ENCODE peak calls at places on chromosomes 7 and 10, in nine cellular contexts. G, Q, V, A, U, E, H, O and B are unnamed samples.

GRCh38 chr10:59324597-59324996 is 37.8 kb downstream of the FAM13C start:
- DNase-seq in V (no peak), H (no peak), U (no peak), A (no peak), O (no peak), E (no peak), Q (no peak), G (peak), B (no peak)

GRCh38 chr7:36855330-36855729 is 131.0 kb upstream of the AOAH start:
- DNase-seq in A (no peak), Q (no peak), G (no peak), O (no peak), H (no peak), U (no peak), V (peak), E (peak), B (no peak)

GRCh38 chr7:50341709-50342108 is 37.2 kb downstream of the IKZF1 start:
- DNase-seq in G (no peak), Q (no peak), A (no peak), H (no peak), O (no peak), U (no peak), E (no peak), V (no peak), B (no peak)

GRCh38 chr7:41538810-41539724 is 163.8 kb downstream of the INHBA start:
- DNase-seq in Q (no peak), O (no peak), A (no peak), H (no peak), E (no peak), U (no peak), V (no peak), G (no peak), B (no peak)

GRCh38 chr7:47942132-47942531 is 6.1 kb downstream of the PKD1L1 start:
- DNase-seq in U (no peak), G (no peak), E (peak), H (no peak), O (no peak), V (no peak), A (no peak), Q (no peak), B (no peak)

GRCh38 chr7:69597278-69598076 is 798 bp upstream of the AUTS2 start:
- DNase-seq in O (peak), U (peak), E (peak), V (peak), G (peak), Q (peak), A (no peak), H (peak), B (peak)

GRCh38 chr7:139683137-139683871 is 94.5 kb downstream of the HIPK2 start:
- DNase-seq in Q (no peak), G (no peak), H (no peak), U (no peak), A (no peak), V (no peak), E (no peak), O (no peak), B (no peak)

GRCh38 chr7:137439829-137440433 is 96.4 kb upstream of the PTN start:
- DNase-seq in A (no peak), U (no peak), E (no peak), G (no peak), H (no peak), V (no peak), O (no peak), Q (no peak), B (no peak)

GRCh38 chr10:105742184-105742583 is 1101.1 kb downstream of the SORCS3 start:
- DNase-seq in V (no peak), Q (peak), G (peak), A (no peak), U (peak), H (no peak), O (no peak), E (no peak), B (no peak)

DNA sequence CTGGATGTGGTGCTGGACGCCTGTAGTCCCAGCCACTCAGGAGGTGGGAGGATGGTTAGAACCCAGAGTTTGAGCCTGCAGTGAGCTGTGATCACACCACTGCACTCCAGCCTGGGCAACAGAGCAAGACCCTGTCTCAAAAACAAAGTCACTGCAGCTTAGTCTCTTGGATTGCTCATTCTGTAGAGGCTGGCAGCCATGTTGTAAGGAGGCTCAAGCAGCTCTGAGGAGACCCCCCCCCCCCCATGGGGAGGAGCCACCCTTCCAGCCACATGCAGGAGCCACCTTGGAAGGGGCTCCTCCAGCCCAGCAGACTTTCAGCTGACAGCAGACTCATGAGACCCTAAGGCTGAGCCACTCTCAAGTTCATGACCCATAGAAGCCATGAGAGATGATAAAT is 68.4 kb downstream of the FOXL3 start:
- DNase-seq in A (no peak), G (no peak), Q (no peak), H (no peak), E (no peak), U (no peak), O (no peak), V (no peak), B (no peak)
- TF ChIP-seq POLR2A in A (no peak), G (no peak), Q (no peak), H (no peak), E (no peak), U (no peak), O (no peak), V (no peak), B (no peak)

DNA sequence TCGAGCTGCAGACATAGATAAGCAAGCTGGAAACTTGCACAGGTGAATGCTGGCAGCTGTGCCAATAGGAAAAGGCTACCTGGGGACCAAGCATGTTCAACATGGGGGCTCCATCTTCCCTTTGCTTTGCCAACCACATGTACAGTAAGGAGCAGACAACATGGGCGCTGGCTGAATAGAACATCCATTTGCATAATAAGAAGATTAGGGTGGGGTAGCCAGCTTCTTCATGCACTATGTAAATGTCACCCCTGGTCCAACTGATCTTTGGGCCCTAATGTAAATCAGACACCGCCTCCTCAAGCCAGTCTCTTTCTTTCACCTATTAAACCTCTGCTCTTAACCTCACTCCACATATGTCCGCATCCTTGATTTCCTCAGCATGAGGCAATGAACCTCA is 26.0 kb downstream of the MRPS24 start:
- DNase-seq in G (no peak), V (no peak), O (no peak), H (no peak), Q (no peak), U (no peak), E (no peak), A (no peak), B (no peak)
- TF ChIP-seq POLR2A in G (no peak), V (no peak), O (no peak), H (no peak), Q (no peak), U (no peak), E (no peak), A (no peak), B (no peak)

GRCh38 chr7:2354173-2355078 is at the start of gene EIF3B:
- DNase-seq in E (peak), V (peak), U (peak), Q (peak), H (peak), O (peak), G (peak), A (peak), B (peak)
- TF ChIP-seq POLR2A in E (no peak), V (no peak), U (no peak), Q (no peak), H (peak), O (peak), G (peak), A (peak), B (peak)

GRCh38 chr10:3784510-3785250 is at the start of gene KLF6:
- DNase-seq in O (no peak), A (no peak), H (no peak), E (no peak), U (peak), V (no peak), G (no peak), Q (peak), B (no peak)
- TF ChIP-seq POLR2A in O (peak), A (peak), H (peak), E (peak), U (peak), V (peak), G (peak), Q (no peak), B (peak)

GRCh38 chr10:32976338-32976737 is 18.3 kb upstream of the ITGB1 start:
- DNase-seq in G (no peak), O (no peak), E (no peak), H (no peak), Q (no peak), A (no peak), U (no peak), V (no peak), B (no peak)

GRCh38 chr10:32972929-32973328 is 14.9 kb upstream of the ITGB1 start:
- DNase-seq in H (no peak), Q (no peak), V (no peak), U (no peak), E (no peak), G (no peak), O (no peak), A (no peak), B (no peak)

GRCh38 chr10:32972454-32972853 is 14.4 kb upstream of the ITGB1 start:
- DNase-seq in E (no peak), Q (no peak), A (no peak), U (no peak), V (no peak), O (no peak), H (no peak), G (no peak), B (no peak)

GRCh38 chr10:32970910-32971309 is 12.9 kb upstream of the ITGB1 start:
- DNase-seq in H (no peak), E (no peak), A (no peak), U (no peak), V (no peak), G (no peak), Q (no peak), O (no peak), B (no peak)

GRCh38 chr10:32971536-32972091 is 13.6 kb upstream of the ITGB1 start:
- DNase-seq in G (no peak), A (no peak), Q (peak), O (no peak), U (no peak), H (no peak), E (no peak), V (no peak), B (no peak)
- TF ChIP-seq POLR2A in G (no peak), A (no peak), Q (no peak), O (no peak), U (no peak), H (no peak), E (no peak), V (no peak), B (no peak)

GRCh38 chr10:17062493-17063487 is 66.8 kb downstream of the CUBN start:
- DNase-seq in G (no peak), E (peak), U (peak), O (peak), A (peak), H (peak), V (peak), Q (no peak), B (peak)
- TF ChIP-seq POLR2A in G (no peak), E (no peak), U (no peak), O (no peak), A (no peak), H (no peak), V (no peak), Q (no peak), B (no peak)

DNA sequence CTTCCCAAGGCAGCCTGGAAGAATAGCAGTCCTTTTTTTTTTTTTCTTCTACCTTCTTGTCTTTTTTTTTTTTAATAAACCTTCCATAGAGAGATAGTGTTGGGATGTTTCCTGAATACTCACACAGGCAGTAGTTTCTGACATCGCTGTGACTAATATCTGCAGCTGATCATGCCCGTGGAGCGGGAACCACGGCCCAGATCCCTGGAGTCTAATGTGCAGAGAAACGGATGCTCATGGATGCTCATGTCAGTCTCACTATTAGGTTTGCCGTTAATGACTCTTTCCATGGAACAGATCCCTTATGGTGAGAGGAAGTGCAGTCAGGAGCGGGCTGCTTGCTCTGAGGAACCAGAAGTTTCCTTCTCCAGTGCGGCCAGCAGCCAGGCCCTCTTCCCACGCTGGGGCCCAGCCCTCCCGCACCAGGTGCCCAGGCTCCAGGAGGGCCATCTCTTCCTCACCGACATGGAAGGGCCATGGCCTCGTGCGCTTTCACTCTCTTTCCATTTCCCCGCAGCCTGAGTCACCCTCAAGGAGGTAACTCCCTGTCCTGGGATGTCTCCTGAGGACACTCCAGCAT is 132.5 kb downstream of the WDR37 start:
- DNase-seq in A (no peak), O (no peak), E (no peak), H (no peak), Q (no peak), V (peak), G (no peak), U (no peak), B (no peak)
- TF ChIP-seq POLR2A in A (no peak), O (no peak), E (no peak), H (no peak), Q (no peak), V (no peak), G (no peak), U (no peak), B (no peak)

GRCh38 chr7:82615527-82615926 is 171.9 kb upstream of the CACNA2D1 start:
- DNase-seq in A (no peak), E (no peak), O (no peak), U (no peak), V (no peak), H (no peak), Q (no peak), G (peak), B (no peak)

GRCh38 chr7:82616059-82616723 is 172.6 kb upstream of the CACNA2D1 start:
- DNase-seq in Q (no peak), H (no peak), G (no peak), V (no peak), E (no peak), O (no peak), A (no peak), U (no peak), B (no peak)

GRCh38 chr7:82617156-82617555 is 173.6 kb upstream of the CACNA2D1 start:
- DNase-seq in A (no peak), Q (no peak), G (peak), H (no peak), O (no peak), U (no peak), V (no peak), E (no peak), B (no peak)
- TF ChIP-seq POLR2A in A (no peak), Q (no peak), G (no peak), H (no peak), O (no peak), U (no peak), V (no peak), E (no peak), B (no peak)

GRCh38 chr7:149261829-149262617 is at the start of gene ZNF783:
- DNase-seq in A (peak), O (peak), V (peak), H (peak), U (peak), E (peak), Q (peak), G (peak), B (peak)
- TF ChIP-seq POLR2A in A (peak), O (peak), V (no peak), H (peak), U (no peak), E (no peak), Q (no peak), G (peak), B (peak)

GRCh38 chr10:27244976-27245375 is 4.4 kb upstream of the ACBD5 start:
- DNase-seq in E (no peak), A (no peak), O (no peak), H (no peak), V (no peak), Q (no peak), U (no peak), G (no peak), B (no peak)

GRCh38 chr10:27242473-27242950 is 1.9 kb upstream of the ACBD5 start:
- DNase-seq in Q (no peak), A (no peak), V (no peak), H (no peak), O (no peak), E (no peak), G (no peak), U (no peak), B (no peak)

GRCh38 chr10:27240891-27241639 is 468 bp upstream of the ACBD5 start:
- DNase-seq in Q (peak), V (peak), E (peak), A (no peak), H (no peak), G (peak), U (no peak), O (no peak), B (no peak)

GRCh38 chr10:27241640-27242472 is 1.3 kb upstream of the ACBD5 start:
- DNase-seq in E (peak), H (peak), A (peak), V (peak), U (peak), O (peak), Q (peak), G (peak), B (peak)

GRCh38 chr10:27242951-27243551 is 2.5 kb upstream of the ACBD5 start:
- DNase-seq in A (peak), H (no peak), Q (peak), E (peak), G (peak), U (peak), V (peak), O (peak), B (peak)
- TF ChIP-seq POLR2A in A (peak), H (no peak), Q (no peak), E (no peak), G (peak), U (no peak), V (no peak), O (peak), B (no peak)